ENCODE peak calls at places on chromosomes 7 and 10, in four cellular contexts. W is activated T-cell treated with anti-CD3 and anti-CD28 coated beads for 1 hour; U is CD4-positive, alpha-beta T cell; Y is NCI-H1694 treated with DMSO at 0.1 percent for 48 hours. N is an unnamed sample.

GRCh38 chr10:94361161-94361794 is 1.5 kb downstream of the NOC3L start:
- DNase-seq in W (no peak), U (no peak), Y (no peak), N (no peak)

GRCh38 chr10:59465089-59465488 is 102.7 kb upstream of the FAM13C start:
- DNase-seq in W (no peak), U (no peak), Y (no peak), N (no peak)

GRCh38 chr7:46764100-46764941 is 817.6 kb downstream of the TNS3 start:
- DNase-seq in W (no peak), U (no peak), Y (no peak), N (no peak)

GRCh38 chr10:80204193-80204714 is 1.1 kb downstream of the ANXA11 start:
- DNase-seq in W (no peak), U (no peak), Y (no peak), N (no peak)

GRCh38 chr7:46230298-46231295 is 309.5 kb upstream of the IGFBP3 start:
- DNase-seq in W (no peak), U (no peak), Y (no peak), N (no peak)

GRCh38 chr10:78292987-78293865 is 259.6 kb downstream of the RPS24 start:
- DNase-seq in W (no peak), U (no peak), Y (no peak), N (no peak)

GRCh38 chr10:21499910-21500577 is 25.4 kb downstream of the SKIDA1 start:
- DNase-seq in W (no peak), U (no peak), Y (no peak), N (peak)

GRCh38 chr10:44978570-44979280 is at the start of gene DEPP1:
- DNase-seq in W (no peak), U (no peak), Y (peak), N (no peak)

GRCh38 chr10:3869036-3869435 is 84.0 kb upstream of the KLF6 start:
- DNase-seq in W (no peak), U (no peak), Y (no peak), N (no peak)

GRCh38 chr10:66587680-66588050 is 338.2 kb upstream of the LRRTM3 start:
- DNase-seq in W (no peak), U (no peak), Y (no peak), N (no peak)

GRCh38 chr10:91043173-91043910 is 122.5 kb upstream of the ANKRD1 start:
- DNase-seq in W (no peak), U (no peak), Y (peak), N (no peak)

GRCh38 chr7:1901431-1902210 is 231.5 kb downstream of the ELFN1 start:
- DNase-seq in W (no peak), U (no peak), Y (no peak), N (no peak)

GRCh38 chr7:84337386-84337785 is 142.8 kb upstream of the SEMA3A start:
- DNase-seq in W (no peak), U (no peak), Y (no peak), N (no peak)

GRCh38 chr10:132706701-132707100 is 79.2 kb downstream of the NKX6-2 start:
- DNase-seq in W (no peak), U (no peak), Y (no peak), N (no peak)

GRCh38 chr10:57692255-57692980 is 575.3 kb downstream of the IPMK start:
- DNase-seq in W (no peak), U (no peak), Y (no peak), N (no peak)

GRCh38 chr10:31808258-31809218 is 120.1 kb downstream of the ARHGAP12 start:
- DNase-seq in W (no peak), U (no peak), Y (peak), N (peak)

GRCh38 chr7:156178214-156178613 is 366.0 kb upstream of the SHH start:
- DNase-seq in W (no peak), U (no peak), Y (no peak), N (no peak)

GRCh38 chr10:95273393-95274312 is 17.1 kb downstream of the PDLIM1 start:
- DNase-seq in W (no peak), U (no peak), Y (no peak), N (no peak)

GRCh38 chr10:1240341-1240775 is 184.2 kb downstream of the WDR37 start:
- DNase-seq in W (no peak), U (no peak), Y (no peak), N (no peak)

GRCh38 chr10:49138361-49138891 is 4.6 kb upstream of the FAM170B start:
- DNase-seq in W (no peak), U (no peak), Y (no peak), N (no peak)

GRCh38 chr10:120400601-120401000 is 56.4 kb upstream of the PLPP4 start:
- DNase-seq in W (no peak), U (no peak), Y (no peak), N (no peak)

GRCh38 chr7:18580945-18581344 is 85.4 kb downstream of the HDAC9 start:
- DNase-seq in W (no peak), U (no peak), Y (no peak), N (no peak)

GRCh38 chr10:132384618-132385510 is 12.1 kb upstream of the PWWP2B start:
- DNase-seq in W (no peak), U (no peak), Y (no peak), N (no peak)

GRCh38 chr10:71339796-71340589 is 20.9 kb downstream of the SLC29A3 start:
- DNase-seq in W (no peak), U (no peak), Y (no peak), N (no peak)

N was measured in memory B cell.